ENCODE peak calls at places on chromosomes 4 and X, in seven cellular contexts. U, S, J, V, R, I and K are unnamed samples.

GRCh38 chrX:4655743-4656142 is 942.3 kb upstream of the PRKX start:
- DNase-seq in U (no peak), S (no peak), J (no peak), V (no peak), R (no peak), I (no peak), K (peak)

GRCh38 chr4:54902261-54902660 is 223.1 kb downstream of the KDR start:
- DNase-seq in U (no peak), S (no peak), J (no peak), V (no peak), R (no peak), I (peak), K (peak)

GRCh38 chrX:40060356-40060845 is 37.4 kb downstream of the BCOR start:
- DNase-seq in U (no peak), S (no peak), J (no peak), V (no peak), R (no peak), I (no peak), K (no peak)

GRCh38 chr4:73964862-73965611 is 16.8 kb downstream of the PF4 start:
- DNase-seq in U (no peak), S (peak), J (no peak), V (no peak), R (no peak), I (no peak), K (no peak)

GRCh38 chr4:20532871-20533870 is 167.1 kb upstream of the PACRGL start:
- DNase-seq in U (no peak), S (no peak), J (no peak), V (no peak), R (no peak), I (no peak), K (no peak)

GRCh38 chrX:55342533-55343501 is 78.1 kb upstream of the PAGE3 start:
- DNase-seq in U (no peak), S (no peak), J (peak), V (no peak), R (no peak), I (no peak), K (peak)

GRCh38 chr4:41748788-41749445 is 392 bp upstream of the PHOX2B start:
- DNase-seq in U (no peak), S (no peak), J (no peak), V (no peak), R (no peak), I (peak), K (no peak)

GRCh38 chrX:32155044-32155638 is 1056.2 kb downstream of the DMD start:
- DNase-seq in U (no peak), S (peak), J (no peak), V (no peak), R (no peak), I (no peak), K (no peak)

GRCh38 chr4:38490753-38491446 is 173.1 kb upstream of the KLF3 start:
- DNase-seq in U (no peak), S (no peak), J (no peak), V (no peak), R (no peak), I (peak), K (no peak)

GRCh38 chr4:123418486-123418931 is 21.9 kb downstream of the SPRY1 start:
- DNase-seq in U (no peak), S (peak), J (no peak), V (no peak), R (no peak), I (no peak), K (peak)

GRCh38 chr4:39469429-39470077 is 10.7 kb downstream of the LIAS start:
- DNase-seq in U (no peak), S (peak), J (peak), V (no peak), R (no peak), I (no peak), K (peak)

GRCh38 chrX:65999029-65999562 is 40.8 kb downstream of the VSIG4 start:
- DNase-seq in U (no peak), S (no peak), J (no peak), V (no peak), R (no peak), I (no peak), K (no peak)

GRCh38 chr4:4327652-4328121 is 37.6 kb downstream of the ZBTB49 start:
- DNase-seq in U (peak), S (peak), J (no peak), V (no peak), R (no peak), I (no peak), K (no peak)

GRCh38 chrX:146456058-146456457 is 353.5 kb upstream of the CXorf51B start:
- DNase-seq in U (no peak), S (no peak), J (no peak), V (no peak), R (no peak), I (no peak), K (no peak)

GRCh38 chr4:169948271-169948670 is 77.9 kb downstream of the MFAP3L start:
- DNase-seq in U (no peak), S (no peak), J (no peak), V (no peak), R (no peak), I (no peak), K (no peak)

GRCh38 chrX:45743081-45743533 is 542.4 kb upstream of the DIPK2B start:
- DNase-seq in U (no peak), S (no peak), J (no peak), V (no peak), R (no peak), I (no peak), K (peak)

GRCh38 chr4:99893991-99894981 is at the start of gene LAMTOR3:
- DNase-seq in U (peak), S (peak), J (peak), V (peak), R (peak), I (peak), K (peak)

GRCh38 chr4:145567471-145567870 is 51.7 kb upstream of the MMAA start:
- DNase-seq in U (no peak), S (no peak), J (no peak), V (no peak), R (no peak), I (no peak), K (no peak)

GRCh38 chr4:156779774-156780173 is 191.8 kb downstream of the PDGFC start:
- DNase-seq in U (no peak), S (no peak), J (no peak), V (no peak), R (no peak), I (no peak), K (peak)

GRCh38 chr4:99507762-99508161 is 3.1 kb upstream of the C4orf17 start:
- DNase-seq in U (no peak), S (no peak), J (no peak), V (no peak), R (no peak), I (no peak), K (peak)

GRCh38 chr4:132382243-132382642 is 766.9 kb upstream of the PCDH10 start:
- DNase-seq in U (no peak), S (no peak), J (no peak), V (no peak), R (no peak), I (no peak), K (no peak)

GRCh38 chrX:77076896-77077295 is 370.3 kb upstream of the FGF16 start:
- DNase-seq in U (no peak), S (no peak), J (no peak), V (no peak), R (no peak), I (no peak), K (no peak)

GRCh38 chr4:53987761-53988171 is 76.6 kb downstream of the CHIC2 start:
- DNase-seq in U (no peak), S (no peak), J (no peak), V (no peak), R (no peak), I (no peak), K (peak)

GRCh38 chrX:110795645-110796510 is at the start of gene CHRDL1:
- DNase-seq in U (peak), S (peak), J (no peak), V (peak), R (no peak), I (no peak), K (peak)

GRCh38 chr4:183204793-183205192 is 105.7 kb downstream of the WWC2 start:
- DNase-seq in U (no peak), S (no peak), J (no peak), V (no peak), R (no peak), I (no peak), K (no peak)

GRCh38 chr4:75831856-75832405 is 70.3 kb downstream of the PPEF2 start:
- DNase-seq in U (no peak), S (no peak), J (no peak), V (no peak), R (no peak), I (no peak), K (no peak)

GRCh38 chr4:3330682-3331081 is 37.9 kb downstream of the RGS12 start:
- DNase-seq in U (no peak), S (no peak), J (no peak), V (no peak), R (no peak), I (no peak), K (no peak)

GRCh38 chrX:64093761-64094160 is 111.7 kb downstream of the AMER1 start:
- DNase-seq in U (no peak), S (peak), J (no peak), V (no peak), R (no peak), I (no peak), K (no peak)

GRCh38 chr4:102789317-102789717 is 28.5 kb upstream of the MANBA start:
- DNase-seq in U (no peak), S (no peak), J (no peak), V (no peak), R (no peak), I (no peak), K (no peak)

GRCh38 chr4:145299380-145300076 is 119.1 kb upstream of the OTUD4 start:
- DNase-seq in U (no peak), S (no peak), J (peak), V (no peak), R (no peak), I (no peak), K (peak)

GRCh38 chrX:68978211-68978780 is 149.5 kb downstream of the EFNB1 start:
- DNase-seq in U (no peak), S (peak), J (no peak), V (no peak), R (no peak), I (no peak), K (no peak)

GRCh38 chrX:148574247-148574973 is 74.0 kb downstream of the AFF2 start:
- DNase-seq in U (no peak), S (no peak), J (peak), V (no peak), R (no peak), I (no peak), K (no peak)

GRCh38 chrX:71953946-71954345 is 43.3 kb downstream of the NHSL2 start:
- DNase-seq in U (no peak), S (no peak), J (no peak), V (no peak), R (no peak), I (no peak), K (no peak)

GRCh38 chr4:48785302-48785701 is 5.2 kb upstream of the FRYL start:
- DNase-seq in U (no peak), S (no peak), J (no peak), V (no peak), R (no peak), I (no peak), K (no peak)
- H3K27ac ChIP-seq in U (no peak), S (no peak), J (no peak), V (no peak), R (no peak), I (no peak), K (no peak)

DNA sequence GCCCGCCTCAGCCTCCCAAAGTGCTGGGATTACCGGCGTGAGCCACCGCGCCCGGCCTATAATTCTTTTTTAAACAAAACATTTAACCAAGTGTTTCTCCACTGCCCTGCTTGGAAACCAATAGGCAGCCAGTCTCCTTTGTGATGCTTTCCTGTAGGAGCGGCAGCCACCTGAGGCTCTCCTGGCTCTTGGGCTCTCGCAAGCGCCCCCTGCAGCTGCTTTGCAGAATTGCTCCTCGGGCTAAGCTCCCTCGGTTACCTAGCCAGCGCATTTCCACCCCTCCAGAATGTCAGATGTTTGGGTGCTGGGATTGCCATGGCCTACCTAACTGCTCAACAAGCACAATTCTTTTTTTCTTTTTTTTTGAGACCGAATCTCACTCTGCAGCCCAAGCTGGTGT is 7.7 kb downstream of the S100P start:
- DNase-seq in U (no peak), S (no peak), J (no peak), V (no peak), R (no peak), I (no peak), K (no peak)
- TF ChIP-seq CTCF in U (peak), S (peak), J (peak), V (no peak), R (no peak), I (no peak), K (no peak)

DNA sequence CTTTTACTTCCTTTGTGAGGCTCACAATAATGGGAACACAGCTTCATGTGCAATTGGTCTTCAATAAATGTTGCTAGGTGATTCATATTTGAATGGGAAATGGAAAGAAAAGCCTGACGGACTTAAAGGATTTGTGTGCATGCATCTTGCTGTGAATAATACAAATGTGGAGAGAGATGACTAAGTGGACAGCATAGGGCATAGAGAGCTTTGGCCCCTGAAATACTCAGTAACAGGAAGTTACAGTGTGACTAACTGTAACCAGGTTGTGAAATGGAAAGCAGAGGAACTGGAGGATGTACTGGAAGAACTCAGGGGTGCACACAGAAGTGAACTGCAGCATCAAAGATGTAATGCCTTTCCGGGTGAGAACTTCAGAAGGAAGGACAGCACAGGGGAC is 206.7 kb downstream of the MGST2 start:
- DNase-seq in U (no peak), S (no peak), J (no peak), V (no peak), R (no peak), I (no peak), K (peak)
- H3K27ac ChIP-seq in U (no peak), S (no peak), J (no peak), V (no peak), R (no peak), I (no peak), K (peak)

GRCh38 chrX:131778269-131779218 is 234.7 kb downstream of the OR13H1 start:
- DNase-seq in U (no peak), S (no peak), J (peak), V (peak), R (no peak), I (no peak), K (no peak)
- TF ChIP-seq CTCF in U (no peak), S (no peak), J (no peak), V (peak), R (peak), I (peak), K (no peak)

GRCh38 chr4:84491420-84491819 is 7.7 kb downstream of the NKX6-1 start:
- DNase-seq in U (no peak), S (no peak), J (no peak), V (no peak), R (no peak), I (no peak), K (no peak)

GRCh38 chr4:84492290-84492689 is 6.8 kb downstream of the NKX6-1 start:
- DNase-seq in U (no peak), S (no peak), J (no peak), V (no peak), R (no peak), I (no peak), K (no peak)

GRCh38 chr4:84493092-84493850 is 5.8 kb downstream of the NKX6-1 start:
- DNase-seq in U (no peak), S (peak), J (no peak), V (no peak), R (no peak), I (no peak), K (no peak)

GRCh38 chr4:84494518-84494917 is 4.6 kb downstream of the NKX6-1 start:
- DNase-seq in U (no peak), S (no peak), J (no peak), V (no peak), R (no peak), I (no peak), K (no peak)

GRCh38 chr4:84492737-84493091 is 6.4 kb downstream of the NKX6-1 start:
- DNase-seq in U (no peak), S (no peak), J (no peak), V (no peak), R (no peak), I (no peak), K (no peak)
- H3K27ac ChIP-seq in U (no peak), S (no peak), J (no peak), V (no peak), R (no peak), I (peak), K (no peak)